ENCODE peak calls at places on chromosomes 5 and 9, in eight cellular contexts. L, P, Y, C, I, S, J and A are unnamed samples. For H3K4me1 and H3K9me3, the result is how much of the 10 kb centered on the place peaks cover.

GRCh38 chr9:99682870-99683269 is 138.8 kb upstream of the NR4A3 start:
- DNase-seq in L (no peak), P (no peak), Y (no peak), C (no peak), I (no peak), S (no peak), J (no peak), A (no peak)

GRCh38 chr5:149264432-149265069 is 7.1 kb upstream of the AFAP1L1 start:
- DNase-seq in L (no peak), P (no peak), Y (no peak), C (no peak), I (peak), S (peak), J (no peak), A (no peak)

GRCh38 chr5:82465235-82465634 is 187.1 kb upstream of the RPS23 start:
- DNase-seq in L (no peak), P (no peak), Y (no peak), C (no peak), I (no peak), S (no peak), J (no peak), A (no peak)

GRCh38 chr9:89317282-89317681 is 1.0 kb upstream of the SECISBP2 start:
- DNase-seq in L (no peak), P (no peak), Y (no peak), C (no peak), I (no peak), S (no peak), J (no peak), A (no peak)

GRCh38 chr9:17191095-17191494 is 56.3 kb downstream of the CNTLN start:
- DNase-seq in L (no peak), P (no peak), Y (no peak), C (peak), I (no peak), S (peak), J (no peak), A (no peak)

GRCh38 chr9:79955300-79955699 is 383.5 kb downstream of the TLE4 start:
- DNase-seq in L (no peak), P (peak), Y (peak), C (no peak), I (peak), S (no peak), J (no peak), A (no peak)

GRCh38 chr5:116032094-116032517 is at the start of gene ARL14EPL:
- DNase-seq in L (no peak), P (peak), Y (no peak), C (peak), I (no peak), S (peak), J (peak), A (peak)

GRCh38 chr9:134182554-134183219 is 18.3 kb upstream of the RNU6ATAC start:
- DNase-seq in L (no peak), P (no peak), Y (no peak), C (no peak), I (no peak), S (no peak), J (no peak), A (peak)

GRCh38 chr9:27329292-27329691 is 32.3 kb upstream of the EQTN start:
- DNase-seq in L (no peak), P (no peak), Y (no peak), C (no peak), I (no peak), S (no peak), J (no peak), A (no peak)

GRCh38 chr9:89522261-89522978 is 24.5 kb upstream of the SEMA4D start:
- DNase-seq in L (no peak), P (no peak), Y (no peak), C (no peak), I (peak), S (no peak), J (no peak), A (no peak)

GRCh38 chr9:129667850-129668249 is 2.4 kb downstream of the PRRX2 start:
- DNase-seq in L (no peak), P (no peak), Y (no peak), C (peak), I (no peak), S (no peak), J (no peak), A (no peak)

GRCh38 chr5:32443541-32444190 is 874 bp downstream of the ZFR start:
- DNase-seq in L (peak), P (peak), Y (no peak), C (peak), I (peak), S (peak), J (peak), A (no peak)

GRCh38 chr5:150180241-150181027 is 9.4 kb upstream of the SLC6A7 start:
- DNase-seq in L (peak), P (peak), Y (no peak), C (no peak), I (no peak), S (peak), J (peak), A (peak)

GRCh38 chr9:35349287-35349990 is 140.5 kb upstream of the RUSC2 start:
- DNase-seq in L (no peak), P (no peak), Y (no peak), C (peak), I (no peak), S (no peak), J (no peak), A (no peak)

GRCh38 chr9:95107001-95107749 is 210.3 kb downstream of the FANCC start:
- DNase-seq in L (no peak), P (no peak), Y (no peak), C (peak), I (no peak), S (no peak), J (no peak), A (no peak)

GRCh38 chr5:52977264-52977897 is 11.8 kb upstream of the ITGA2 start:
- DNase-seq in L (no peak), P (no peak), Y (no peak), C (no peak), I (no peak), S (no peak), J (no peak), A (no peak)

GRCh38 chr9:87581513-87581912 is 83.8 kb downstream of the DAPK1 start:
- DNase-seq in L (no peak), P (no peak), Y (no peak), C (peak), I (no peak), S (no peak), J (no peak), A (no peak)

GRCh38 chr5:171632618-171633017 is 153.0 kb upstream of the SMIM23 start:
- DNase-seq in L (no peak), P (no peak), Y (no peak), C (no peak), I (no peak), S (no peak), J (no peak), A (peak)

GRCh38 chr5:177109810-177110209 is 23.1 kb downstream of the FGFR4 start:
- DNase-seq in L (no peak), P (peak), Y (no peak), C (no peak), I (no peak), S (peak), J (peak), A (no peak)

DNA sequence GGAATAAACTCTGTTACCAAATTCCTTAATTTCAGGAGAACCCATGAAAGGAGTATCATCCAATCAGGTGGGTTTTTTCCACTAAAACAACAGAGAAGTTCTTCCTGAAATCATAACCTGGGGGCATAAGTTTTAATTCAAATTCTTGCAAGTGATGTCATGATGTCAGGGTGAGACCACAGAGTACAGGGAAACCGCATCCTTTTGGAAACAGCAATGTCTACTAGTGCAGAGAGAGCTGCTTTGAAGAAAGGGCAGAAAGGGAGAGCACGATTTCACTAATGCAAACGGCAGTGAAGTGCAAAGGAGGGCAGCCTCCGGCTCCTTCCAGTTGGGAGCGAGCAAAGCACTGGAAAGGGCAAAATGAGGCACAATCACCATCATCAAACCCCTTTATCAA is 20.6 kb upstream of the CMBL start:
- DNase-seq in L (no peak), P (no peak), Y (no peak), C (no peak), I (no peak), S (no peak), J (no peak), A (no peak)
- H3K4me1 ChIP-seq in L (under half), P (half or more), Y (under half), C (half or more), I (under half), S (under half), J (half or more), A (under half)

DNA sequence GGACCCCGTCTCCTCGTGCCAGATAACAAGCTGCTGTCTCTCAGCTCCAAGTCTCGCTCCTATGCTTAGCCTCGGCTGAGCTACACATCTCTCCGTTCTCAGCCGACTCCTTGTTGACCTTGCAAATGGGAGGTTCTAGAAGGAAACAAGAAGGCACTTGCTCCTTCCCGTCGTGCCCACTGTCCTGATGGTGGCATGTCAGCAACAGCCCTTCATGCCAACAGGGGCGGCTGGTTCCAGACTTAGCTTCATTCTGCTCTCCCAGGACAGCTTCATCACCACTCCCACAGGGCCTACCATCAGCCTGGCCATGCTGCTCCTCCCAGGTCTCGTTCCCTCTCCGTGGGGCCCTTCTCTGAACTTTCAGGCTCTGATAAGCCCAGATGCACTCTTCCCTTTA is 13.0 kb upstream of the RASGEF1C start:
- DNase-seq in L (no peak), P (no peak), Y (peak), C (no peak), I (no peak), S (no peak), J (no peak), A (no peak)
- H3K9me3 ChIP-seq in L (half or more), P (under half), Y (half or more), C (half or more), I (under half), S (under half), J (half or more), A (half or more)

GRCh38 chr9:124693403-124693802 is 77.7 kb downstream of the NR6A1 start:
- DNase-seq in L (no peak), P (no peak), Y (no peak), C (no peak), I (no peak), S (no peak), J (no peak), A (no peak)

GRCh38 chr9:124697326-124698200 is 73.5 kb downstream of the NR6A1 start:
- DNase-seq in L (no peak), P (no peak), Y (no peak), C (peak), I (no peak), S (peak), J (no peak), A (no peak)

GRCh38 chr9:124694394-124695279 is 76.5 kb downstream of the NR6A1 start:
- DNase-seq in L (no peak), P (no peak), Y (no peak), C (peak), I (no peak), S (no peak), J (no peak), A (no peak)

GRCh38 chr9:124696101-124696500 is 75.0 kb downstream of the NR6A1 start:
- DNase-seq in L (no peak), P (no peak), Y (no peak), C (peak), I (no peak), S (no peak), J (no peak), A (no peak)

DNA sequence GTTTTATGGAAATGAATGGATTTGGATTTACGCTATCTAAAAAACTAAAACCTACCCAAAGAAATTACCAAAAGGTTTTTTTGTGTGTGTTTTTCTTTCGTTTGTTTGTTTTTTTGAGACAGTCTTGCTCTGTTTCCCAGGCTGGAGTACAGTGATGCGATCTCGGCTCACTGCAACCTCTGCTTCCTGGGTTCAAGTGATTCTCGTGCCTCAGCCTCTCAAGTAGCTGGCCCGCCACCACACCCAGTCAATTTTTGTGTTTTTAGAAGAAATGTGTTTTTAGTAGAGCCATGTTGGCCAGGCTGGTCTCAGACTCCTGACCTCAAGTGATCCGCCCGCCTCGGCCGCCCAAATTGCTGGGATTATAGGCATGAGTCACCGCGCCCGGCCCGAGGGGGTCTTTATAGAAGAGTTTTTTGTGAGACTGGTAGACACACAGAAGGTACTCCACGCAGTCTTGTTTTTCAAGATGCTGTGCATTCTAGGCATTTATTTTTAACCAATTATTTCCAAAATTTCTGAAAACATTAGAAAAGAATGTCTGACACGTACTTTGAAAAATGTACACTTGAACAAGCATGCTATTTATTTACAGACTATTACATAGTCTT is 75.7 kb downstream of the NR6A1 start:
- DNase-seq in L (no peak), P (no peak), Y (no peak), C (peak), I (no peak), S (no peak), J (no peak), A (no peak)
- H3K4me1 ChIP-seq in L (under half), P (under half), Y (under half), C (under half), I (under half), S (under half), J (under half), A (under half)

GRCh38 chr5:179118756-179119414 is 58.7 kb downstream of the ZNF354C start:
- DNase-seq in L (no peak), P (no peak), Y (peak), C (no peak), I (no peak), S (no peak), J (no peak), A (no peak)
- H3K9me3 ChIP-seq in L (under half), P (under half), Y (under half), C (under half), I (under half), S (under half), J (half or more), A (under half)

DNA sequence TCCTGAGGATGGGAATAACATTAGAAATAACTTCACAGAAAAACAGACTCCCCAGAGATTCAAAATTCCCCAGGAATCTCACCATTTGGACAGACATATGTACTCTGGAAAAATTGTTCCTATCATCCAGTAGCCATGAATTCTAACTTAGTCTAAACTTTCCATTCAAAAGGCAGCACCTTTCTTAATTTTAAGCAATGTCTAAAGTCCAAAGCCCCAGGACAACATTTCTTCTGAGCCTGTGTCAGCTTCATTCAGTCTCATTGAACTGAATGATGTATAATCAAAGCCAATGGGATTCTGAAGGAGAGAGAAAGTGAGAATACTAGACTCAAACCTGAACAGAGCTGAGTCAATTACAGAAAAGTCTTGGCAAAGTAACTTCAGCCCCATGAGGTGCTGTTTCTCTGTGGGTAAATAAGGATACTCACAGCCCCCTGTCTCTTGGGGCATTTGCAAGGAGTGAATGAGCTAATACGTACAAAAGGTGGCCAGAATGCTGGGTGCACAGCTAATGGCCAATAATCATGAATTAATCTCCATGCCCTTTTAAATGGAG is 140.6 kb downstream of the SEMA5A start:
- DNase-seq in L (no peak), P (no peak), Y (no peak), C (no peak), I (no peak), S (no peak), J (no peak), A (no peak)
- H3K4me1 ChIP-seq in L (under half), P (under half), Y (under half), C (under half), I (under half), S (under half), J (under half), A (under half)

DNA sequence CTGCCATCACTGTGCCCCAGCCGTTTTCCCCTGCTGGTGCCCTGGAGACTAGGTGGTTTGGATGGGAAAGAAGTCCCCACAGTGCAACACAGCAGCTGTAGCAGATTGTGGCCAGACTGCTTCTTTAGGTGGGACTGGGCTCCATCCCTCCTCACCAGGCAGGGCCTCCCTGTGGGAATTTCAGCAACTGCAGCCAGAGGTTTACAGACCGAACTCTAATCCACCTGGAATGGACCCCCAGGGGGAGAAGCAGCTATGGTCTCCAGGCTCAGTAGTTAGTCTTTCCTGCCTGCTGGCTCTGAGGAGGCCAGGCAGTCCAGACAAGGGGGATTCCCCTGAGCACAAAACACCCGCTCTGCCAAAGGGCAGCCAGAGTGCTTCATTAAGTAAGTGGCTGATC is 188.8 kb downstream of the SGCD start:
- DNase-seq in L (no peak), P (no peak), Y (no peak), C (no peak), I (no peak), S (no peak), J (no peak), A (no peak)
- H3K9me3 ChIP-seq in L (under half), P (under half), Y (under half), C (under half), I (under half), S (under half), J (under half), A (under half)